ENCODE peak calls at places on chromosomes 2 and 18, in five cellular contexts. Y is endothelial cell of umbilical vein, W is A549, A is body of pancreas, X is HCT116. P is an unnamed sample.

GRCh38 chr2:119233326-119234020 is 9.8 kb downstream of the STEAP3 start:
- DNase-seq in W (no peak), A (no peak), X (no peak), Y (no peak), P (no peak)

GRCh38 chr2:162888641-162889040 is 50.1 kb upstream of the KCNH7 start:
- DNase-seq in A (no peak), W (no peak), X (no peak), Y (peak), P (peak)

GRCh38 chr2:182073613-182074012 is 88.0 kb downstream of the PPP1R1C start:
- DNase-seq in A (no peak), X (no peak), Y (no peak), W (no peak), P (no peak)

GRCh38 chr18:77299706-77300105 is 50.1 kb downstream of the GALR1 start:
- DNase-seq in A (no peak), Y (no peak), X (no peak), W (no peak), P (no peak)

GRCh38 chr18:64365106-64365505 is 216.2 kb upstream of the LINC00305 start:
- DNase-seq in W (no peak), X (no peak), Y (peak), A (no peak), P (no peak)

GRCh38 chr2:207681431-207681830 is 30.0 kb upstream of the CCNYL1 start:
- DNase-seq in A (peak), Y (no peak), X (no peak), W (no peak), P (peak)

GRCh38 chr18:59041296-59041695 is 98.4 kb upstream of the SEC11C start:
- DNase-seq in W (no peak), A (no peak), X (no peak), Y (no peak), P (no peak)

GRCh38 chr2:29769847-29770246 is 151.5 kb downstream of the ALK start:
- DNase-seq in A (peak), W (no peak), Y (no peak), X (no peak), P (no peak)

GRCh38 chr2:171579481-171579880 is 57.2 kb downstream of the CYBRD1 start:
- DNase-seq in A (no peak), W (no peak), X (no peak), Y (no peak), P (no peak)

GRCh38 chr18:56000041-56000440 is 412.0 kb upstream of the TCF4 start:
- DNase-seq in Y (no peak), X (no peak), A (no peak), W (no peak), P (no peak)

GRCh38 chr2:120818441-120818920 is 82.8 kb downstream of the GLI2 start:
- DNase-seq in Y (no peak), A (peak), X (no peak), W (peak), P (no peak)

GRCh38 chr2:236093134-236093533 is 75.1 kb downstream of the GBX2 start:
- DNase-seq in Y (no peak), X (no peak), A (no peak), W (peak), P (no peak)

GRCh38 chr2:48306409-48307284 is 223.3 kb upstream of the STON1 start:
- DNase-seq in Y (no peak), W (no peak), X (no peak), A (no peak), P (no peak)

GRCh38 chr18:69444221-69444620 is 43.5 kb downstream of the DOK6 start:
- DNase-seq in X (no peak), A (no peak), W (no peak), Y (no peak), P (no peak)

GRCh38 chr2:46074501-46074900 is 222.7 kb upstream of the EPAS1 start:
- DNase-seq in X (no peak), A (no peak), W (no peak), Y (peak), P (no peak)

GRCh38 chr2:6724572-6725140 is 141.1 kb downstream of the CMPK2 start:
- DNase-seq in A (no peak), W (no peak), X (no peak), Y (no peak), P (no peak)

GRCh38 chr18:54983041-54983686 is 23.9 kb upstream of the CCDC68 start:
- DNase-seq in X (peak), A (no peak), W (peak), Y (peak), P (peak)

GRCh38 chr2:111113838-111114237 is 6.9 kb upstream of the BCL2L11 start:
- DNase-seq in X (no peak), Y (no peak), W (no peak), A (no peak), P (no peak)

GRCh38 chr2:109331864-109332848 is 203.2 kb downstream of the SH3RF3 start:
- DNase-seq in X (peak), A (peak), Y (peak), W (peak), P (no peak)

DNA sequence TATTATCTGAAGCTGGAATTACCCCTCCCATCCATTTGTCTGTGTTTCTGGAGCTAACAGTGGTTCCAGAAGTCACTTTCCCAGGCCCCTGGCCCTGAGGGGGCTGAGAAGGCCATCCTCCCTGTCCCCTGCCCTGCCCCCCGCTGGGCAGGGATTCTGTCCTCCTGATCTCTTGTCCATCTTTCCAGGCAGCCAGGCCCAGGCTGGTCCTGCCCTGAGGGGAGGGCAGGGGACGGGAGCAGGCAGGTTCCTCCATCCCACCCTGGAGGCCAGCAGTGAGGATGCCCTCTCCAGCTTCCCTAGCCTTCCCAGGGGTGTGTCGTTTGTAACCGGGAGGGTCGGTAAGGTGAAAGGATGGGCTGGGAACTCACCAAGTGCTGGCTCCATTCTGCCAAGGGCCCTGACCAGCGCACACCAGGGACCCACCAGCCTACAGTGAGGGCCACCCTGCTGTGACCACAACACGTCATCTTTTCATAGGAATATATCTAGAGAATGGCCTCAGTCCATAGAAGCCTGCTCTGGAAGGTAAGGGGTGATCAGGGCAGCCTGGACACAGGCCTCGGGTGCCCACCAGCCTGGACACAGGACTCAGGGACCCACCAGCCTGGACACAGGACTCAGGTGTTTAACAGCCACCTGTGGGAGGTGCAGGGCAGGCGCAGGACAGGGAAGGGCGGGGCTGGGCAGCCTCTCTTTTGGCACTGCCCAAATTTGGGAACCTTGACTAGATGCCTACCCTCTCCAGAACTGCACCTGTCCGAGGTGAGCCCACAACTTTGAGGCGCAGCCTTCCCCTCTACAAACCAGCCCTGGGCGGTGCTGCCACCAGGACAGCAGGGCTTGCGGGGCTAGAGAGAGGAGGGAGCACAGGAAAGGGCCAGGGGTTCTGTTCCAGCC is 35.8 kb upstream of the GPC1 start:
- DNase-seq in Y (no peak), X (no peak), A (peak), W (no peak), P (no peak)
- TF ChIP-seq POLR2A in Y (no peak), X (no peak), A (no peak), W (no peak), P (no peak)

GRCh38 chr2:99784282-99784681 is 294.5 kb upstream of the REV1 start:
- DNase-seq in W (no peak), X (no peak), Y (no peak), A (no peak), P (no peak)
- TF ChIP-seq POLR2A in W (no peak), X (no peak), Y (no peak), A (no peak), P (no peak)

GRCh38 chr2:21024722-21025389 is 19.0 kb downstream of the APOB start:
- DNase-seq in X (no peak), Y (no peak), A (no peak), W (no peak), P (no peak)
- TF ChIP-seq POLR2A in X (no peak), Y (no peak), A (no peak), W (no peak), P (no peak)

DNA sequence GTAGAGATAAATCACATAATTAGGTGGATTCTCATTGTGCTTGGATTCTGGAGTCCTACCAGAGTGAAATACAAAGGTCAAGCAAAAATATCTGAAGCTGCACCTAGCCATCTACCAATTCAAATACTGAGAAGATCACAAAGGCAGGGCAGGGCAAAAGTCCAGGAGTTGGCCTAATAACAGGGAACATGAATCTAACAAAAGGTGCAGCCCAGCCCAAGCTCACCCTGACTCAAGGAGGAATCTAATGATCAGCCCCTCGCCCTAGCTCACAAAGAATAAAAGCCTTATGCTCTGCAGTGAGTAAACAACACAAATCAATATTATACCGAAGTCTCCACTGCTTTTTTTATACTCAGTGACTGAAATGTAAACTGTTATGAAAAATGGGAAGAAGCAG is 49.3 kb downstream of the ANTXR1 start:
- DNase-seq in A (peak), Y (peak), X (no peak), W (peak), P (no peak)
- TF ChIP-seq POLR2A in A (no peak), Y (no peak), X (no peak), W (no peak), P (no peak)

GRCh38 chr2:206231669-206232286 is 42.7 kb upstream of the ZDBF2 start:
- DNase-seq in X (no peak), W (no peak), Y (no peak), A (no peak), P (no peak)

GRCh38 chr2:206225435-206226232 is 48.8 kb upstream of the ZDBF2 start:
- DNase-seq in W (no peak), A (no peak), X (no peak), Y (no peak), P (peak)

GRCh38 chr2:206232287-206233035 is 42.0 kb upstream of the ZDBF2 start:
- DNase-seq in A (peak), Y (no peak), X (no peak), W (no peak), P (no peak)

GRCh38 chr2:206229642-206230041 is 44.8 kb upstream of the ZDBF2 start:
- DNase-seq in A (no peak), Y (no peak), W (no peak), X (no peak), P (no peak)

DNA sequence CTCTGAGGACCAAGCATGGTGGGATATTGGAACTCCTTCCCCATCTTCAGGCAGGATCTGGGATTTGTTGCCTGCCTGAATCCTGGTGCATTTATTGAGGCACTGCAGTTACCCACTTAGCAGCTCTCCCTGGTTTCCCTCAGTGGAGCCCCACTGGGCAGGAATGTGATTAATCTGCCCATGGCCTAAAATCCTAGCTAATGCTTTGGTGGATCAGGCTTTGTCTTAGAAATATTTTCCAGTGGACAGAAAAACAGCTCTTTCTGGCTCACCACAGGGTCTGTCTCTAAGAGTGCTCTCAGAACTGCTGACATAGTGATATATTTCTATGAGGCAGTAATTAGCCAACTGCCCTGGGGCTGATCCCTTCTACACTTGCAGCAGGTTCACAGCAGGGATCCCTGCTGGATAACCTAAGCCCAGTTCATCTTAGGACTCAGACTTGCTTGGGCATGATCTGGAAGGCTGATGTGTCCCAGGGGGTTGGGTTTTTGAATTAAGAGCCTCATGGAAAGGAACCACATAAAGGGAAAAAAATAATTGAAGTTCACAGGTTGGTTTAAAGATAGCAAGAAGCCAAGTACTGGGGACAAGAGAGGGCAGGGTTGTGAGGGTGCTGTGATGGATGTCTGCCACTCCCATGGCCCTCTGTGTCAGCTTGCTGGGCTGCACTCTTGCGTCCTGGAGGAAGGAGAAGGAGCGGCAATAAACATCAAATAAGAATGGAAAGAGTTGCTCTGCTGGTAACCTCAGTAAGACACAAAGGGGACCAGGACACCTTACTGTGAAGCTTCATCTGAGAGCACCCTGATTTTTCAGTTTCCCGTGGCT is 44.2 kb upstream of the ZDBF2 start:
- DNase-seq in W (no peak), Y (no peak), A (no peak), X (peak), P (no peak)
- TF ChIP-seq POLR2A in W (no peak), Y (no peak), A (no peak), X (no peak), P (no peak)

GRCh38 chr18:67515987-67516431 is 511 bp downstream of the DSEL start:
- DNase-seq in W (peak), A (peak), X (no peak), Y (peak), P (peak)

GRCh38 chr18:67517224-67517765 is 775 bp upstream of the DSEL start:
- DNase-seq in W (no peak), A (peak), Y (no peak), X (no peak), P (peak)

GRCh38 chr18:67514901-67515540 is 1.5 kb downstream of the DSEL start:
- DNase-seq in X (no peak), W (no peak), A (no peak), Y (peak), P (peak)

GRCh38 chr18:67518566-67518965 is 2.0 kb upstream of the DSEL start:
- DNase-seq in A (no peak), Y (no peak), W (no peak), X (no peak), P (no peak)

DNA sequence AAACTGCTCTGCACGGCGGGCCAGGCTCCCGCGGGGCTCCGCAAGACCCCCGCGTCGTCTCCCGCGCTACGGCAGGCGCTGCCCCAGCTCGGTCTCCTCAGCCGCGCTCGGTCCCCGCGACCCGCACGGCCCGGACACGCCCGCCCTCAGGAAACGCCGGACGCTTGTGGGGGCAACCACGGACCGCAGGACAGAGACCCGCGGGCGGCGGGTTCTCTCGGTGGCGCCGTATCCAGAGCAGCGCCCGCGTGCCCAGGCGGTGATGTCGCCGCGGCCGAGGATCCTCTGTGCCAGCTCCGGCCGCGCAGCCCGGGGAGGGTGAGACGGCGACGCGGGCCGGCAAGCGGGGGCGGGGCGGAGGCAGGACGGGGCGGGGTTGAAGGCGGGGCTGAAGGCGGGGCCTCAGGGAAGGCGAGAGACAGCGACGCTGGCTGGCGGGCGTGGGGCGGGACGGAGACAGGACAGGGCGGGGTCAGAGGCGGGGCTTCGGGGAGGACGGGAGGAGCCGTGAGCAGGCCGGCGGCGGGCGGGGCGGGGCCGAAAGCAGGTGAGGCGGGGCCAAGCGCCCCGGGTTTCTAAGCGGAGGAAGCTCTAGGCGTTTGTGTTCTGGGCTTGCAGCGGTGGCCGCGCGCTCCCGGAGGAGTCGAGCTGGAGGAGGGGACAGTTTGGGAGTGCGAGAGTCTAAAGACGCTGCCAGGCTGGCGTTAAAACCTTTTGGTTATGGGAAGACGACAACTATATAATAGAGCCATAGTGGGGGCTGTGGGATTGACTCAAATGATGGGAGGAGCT is at the start of gene DSEL:
- DNase-seq in A (peak), Y (peak), W (peak), X (no peak), P (peak)
- TF ChIP-seq POLR2A in A (peak), Y (no peak), W (peak), X (no peak), P (no peak)

GRCh38 chr2:230668939-230669303 is 43.7 kb upstream of the CAB39 start:
- DNase-seq in W (no peak), Y (no peak), A (no peak), X (no peak), P (no peak)
- TF ChIP-seq POLR2A in W (no peak), Y (no peak), A (no peak), X (no peak), P (no peak)